ENCODE peak calls at places on chromosomes 2 and 18, in five cellular contexts. One of them, this sample, is unnamed.

GRCh38 chr2:166417669-166418068 is 41.9 kb upstream of the SCN9A start:
- DNase-seq in colonic mucosa: no peak
- DNase-seq in NCI-H460: peak
- DNase-seq in ELR: peak
- DNase-seq in stimulated activated CD8-positive, alpha-beta memory T cell treated with anti-CD3 and anti-CD28 coated beads, Interleukin-2, amount 100 ng/mL, for 48 hours: no peak
- DNase-seq in this sample: no peak

GRCh38 chr18:54926593-54927297 is 32.5 kb downstream of the CCDC68 start:
- DNase-seq in colonic mucosa: no peak
- DNase-seq in NCI-H460: no peak
- DNase-seq in ELR: peak
- DNase-seq in stimulated activated CD8-positive, alpha-beta memory T cell treated with anti-CD3 and anti-CD28 coated beads, Interleukin-2, amount 100 ng/mL, for 48 hours: no peak
- DNase-seq in this sample: no peak

GRCh38 chr18:8705941-8706544 is 687 bp downstream of the MTCL1 start:
- DNase-seq in colonic mucosa: no peak
- DNase-seq in NCI-H460: no peak
- DNase-seq in ELR: peak
- DNase-seq in stimulated activated CD8-positive, alpha-beta memory T cell treated with anti-CD3 and anti-CD28 coated beads, Interleukin-2, amount 100 ng/mL, for 48 hours: no peak
- DNase-seq in this sample: peak

GRCh38 chr2:96321230-96322103 is 3.6 kb upstream of the ITPRIPL1 start:
- DNase-seq in colonic mucosa: peak
- DNase-seq in NCI-H460: peak
- DNase-seq in ELR: peak
- DNase-seq in stimulated activated CD8-positive, alpha-beta memory T cell treated with anti-CD3 and anti-CD28 coated beads, Interleukin-2, amount 100 ng/mL, for 48 hours: peak
- DNase-seq in this sample: peak

GRCh38 chr2:24813645-24814257 is 20.5 kb downstream of the CENPO start:
- DNase-seq in colonic mucosa: peak
- DNase-seq in NCI-H460: no peak
- DNase-seq in ELR: no peak
- DNase-seq in stimulated activated CD8-positive, alpha-beta memory T cell treated with anti-CD3 and anti-CD28 coated beads, Interleukin-2, amount 100 ng/mL, for 48 hours: no peak
- DNase-seq in this sample: no peak

GRCh38 chr2:211854832-211855231 is 683.8 kb downstream of the ERBB4 start:
- DNase-seq in colonic mucosa: no peak
- DNase-seq in NCI-H460: no peak
- DNase-seq in ELR: no peak
- DNase-seq in stimulated activated CD8-positive, alpha-beta memory T cell treated with anti-CD3 and anti-CD28 coated beads, Interleukin-2, amount 100 ng/mL, for 48 hours: no peak
- DNase-seq in this sample: no peak

GRCh38 chr2:132766573-132766972 is 96.6 kb upstream of the LYPD1 start:
- DNase-seq in colonic mucosa: no peak
- DNase-seq in NCI-H460: no peak
- DNase-seq in ELR: no peak
- DNase-seq in stimulated activated CD8-positive, alpha-beta memory T cell treated with anti-CD3 and anti-CD28 coated beads, Interleukin-2, amount 100 ng/mL, for 48 hours: no peak
- DNase-seq in this sample: no peak

GRCh38 chr2:55837073-55837472 is 86.5 kb downstream of the EFEMP1 start:
- DNase-seq in colonic mucosa: no peak
- DNase-seq in NCI-H460: no peak
- DNase-seq in ELR: no peak
- DNase-seq in stimulated activated CD8-positive, alpha-beta memory T cell treated with anti-CD3 and anti-CD28 coated beads, Interleukin-2, amount 100 ng/mL, for 48 hours: no peak
- DNase-seq in this sample: no peak

GRCh38 chr18:6728809-6729246 is 688 bp upstream of the ARHGAP28 start:
- DNase-seq in colonic mucosa: no peak
- DNase-seq in NCI-H460: no peak
- DNase-seq in ELR: no peak
- DNase-seq in stimulated activated CD8-positive, alpha-beta memory T cell treated with anti-CD3 and anti-CD28 coated beads, Interleukin-2, amount 100 ng/mL, for 48 hours: no peak
- DNase-seq in this sample: no peak

This sample was measured in naive B cell.